ENCODE peak calls at places on chromosome 2, in five cellular contexts. L, A, S, V and M are unnamed samples.

GRCh38 chr2:207747653-207748560 is 21.8 kb downstream of the FZD5 start:
- DNase-seq in L (no peak), A (no peak), S (no peak), V (no peak), M (no peak)

GRCh38 chr2:62631160-62632085 is 74.1 kb upstream of the EHBP1 start:
- DNase-seq in L (no peak), A (no peak), S (no peak), V (no peak), M (no peak)

GRCh38 chr2:5057895-5058294 is 634.3 kb upstream of the SOX11 start:
- DNase-seq in L (no peak), A (no peak), S (no peak), V (no peak), M (peak)

GRCh38 chr2:37376421-37377186 is 32.2 kb downstream of the QPCT start:
- DNase-seq in L (peak), A (no peak), S (no peak), V (no peak), M (no peak)

GRCh38 chr2:149169653-149170052 is 131.2 kb downstream of the LYPD6B start:
- DNase-seq in L (no peak), A (no peak), S (no peak), V (no peak), M (no peak)

GRCh38 chr2:54482725-54483124 is 26.6 kb downstream of the SPTBN1 start:
- DNase-seq in L (no peak), A (no peak), S (no peak), V (no peak), M (no peak)

GRCh38 chr2:241724259-241724974 is 10.0 kb upstream of the D2HGDH start:
- DNase-seq in L (peak), A (no peak), S (peak), V (no peak), M (no peak)

GRCh38 chr2:19349911-19350677 is 8.3 kb downstream of the OSR1 start:
- DNase-seq in L (peak), A (peak), S (peak), V (peak), M (no peak)

GRCh38 chr2:131475831-131476230 is at the start of gene TUBA3D:
- DNase-seq in L (no peak), A (no peak), S (no peak), V (no peak), M (no peak)

GRCh38 chr2:169391236-169391635 is 28.9 kb upstream of the LRP2 start:
- DNase-seq in L (no peak), A (no peak), S (no peak), V (no peak), M (no peak)

GRCh38 chr2:205654878-205655601 is 27.3 kb upstream of the NRP2 start:
- DNase-seq in L (no peak), A (no peak), S (no peak), V (no peak), M (no peak)

GRCh38 chr2:127045792-127046501 is 61.0 kb downstream of the BIN1 start:
- DNase-seq in L (peak), A (no peak), S (no peak), V (no peak), M (no peak)

GRCh38 chr2:29589440-29590103 is 331.8 kb downstream of the ALK start:
- DNase-seq in L (no peak), A (no peak), S (no peak), V (peak), M (no peak)

GRCh38 chr2:162327134-162327769 is 8.8 kb upstream of the IFIH1 start:
- DNase-seq in L (no peak), A (no peak), S (no peak), V (no peak), M (no peak)